ENCODE peak calls at places on chromosomes 6 and 20, in ten cellular contexts. E is mesothelial cell of epicardium, V is fibroblast of lung, C is MM.1S, G is Peyer's patch, F is AG09309, D is cardiac fibroblast, O is BE2C, Y is colonic mucosa, L is nephron progenitor cell. H is an unnamed sample.

GRCh38 chr20:58880994-58881752 is 28.7 kb downstream of the GNAS start:
- DNase-seq in E (no peak), V (no peak), C (no peak), G (no peak), F (no peak), D (no peak), O (no peak), Y (no peak), L (no peak), H (no peak)

GRCh38 chr6:16626650-16627049 is 134.6 kb downstream of the ATXN1 start:
- DNase-seq in E (no peak), V (no peak), C (no peak), G (no peak), F (no peak), D (no peak), O (no peak), Y (no peak), L (no peak), H (no peak)

GRCh38 chr20:44010162-44010704 is 95.6 kb downstream of the TOX2 start:
- DNase-seq in E (no peak), V (no peak), C (no peak), G (no peak), F (no peak), D (no peak), O (peak; percentile 22), Y (no peak), L (no peak), H (no peak)

GRCh38 chr6:3584611-3585010 is 127.8 kb upstream of the SLC22A23 start:
- DNase-seq in E (no peak), V (no peak), C (no peak), G (no peak), F (peak; percentile 35), D (peak; percentile 11), O (no peak), Y (no peak), L (no peak), H (no peak)

GRCh38 chr6:113859349-113860164 is 2.4 kb downstream of the MARCKS start:
- DNase-seq in E (peak; percentile 56), V (peak; percentile 55), C (no peak), G (peak; percentile 62), F (no peak), D (peak; percentile 65), O (peak; percentile 50), Y (peak; percentile 38), L (no peak), H (peak; percentile 45)

GRCh38 chr20:57793421-57793820 is 83.6 kb upstream of the PMEPA1 start:
- DNase-seq in E (no peak), V (no peak), C (no peak), G (no peak), F (no peak), D (no peak), O (no peak), Y (no peak), L (no peak), H (no peak)

GRCh38 chr20:17606001-17606400 is 36.1 kb downstream of the DSTN start:
- DNase-seq in E (no peak), V (no peak), C (no peak), G (no peak), F (no peak), D (no peak), O (no peak), Y (no peak), L (no peak), H (no peak)

GRCh38 chr6:134358320-134358719 is 40.4 kb upstream of the SGK1 start:
- DNase-seq in E (no peak), V (peak; percentile 74), C (no peak), G (no peak), F (peak; percentile 74), D (peak; percentile 99), O (no peak), Y (no peak), L (no peak), H (no peak)

DNA sequence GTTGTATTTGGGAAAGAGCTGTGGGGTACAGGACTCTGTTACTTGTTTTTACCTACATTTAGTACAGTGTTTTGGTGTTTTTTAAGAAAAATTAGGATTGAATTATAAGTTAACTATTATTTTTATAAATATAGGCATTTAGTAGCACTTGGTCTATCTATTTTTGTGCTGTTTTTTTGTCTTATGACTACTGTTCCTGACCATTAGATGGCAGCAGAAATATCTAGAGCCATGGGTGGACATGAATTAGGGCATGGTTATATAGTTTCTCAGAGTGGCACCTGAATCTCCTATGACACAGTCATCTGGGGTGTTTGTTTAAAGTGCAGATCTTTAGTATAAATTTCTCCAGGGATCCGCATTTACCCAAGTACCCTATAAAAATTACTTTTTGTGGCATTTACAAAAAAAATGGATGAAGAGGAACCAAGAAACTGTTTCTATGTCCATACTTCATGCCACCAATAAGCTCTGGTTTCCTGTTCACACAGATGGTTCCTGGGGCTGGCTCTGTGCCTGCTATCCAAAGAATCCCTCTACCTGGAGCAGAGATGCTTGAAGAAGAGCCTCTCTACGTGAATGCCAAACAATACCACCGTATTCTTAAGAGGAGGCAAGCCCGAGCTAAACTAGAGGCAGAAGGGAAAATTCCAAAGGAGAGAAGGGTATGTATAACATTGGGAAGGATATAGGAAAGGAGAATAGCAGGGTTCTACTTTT is 19.8 kb downstream of the NFYA start:
- DNase-seq in E (no peak), V (peak; percentile 43), C (peak; percentile 31), G (no peak), F (no peak), D (peak; percentile 56), O (no peak), Y (no peak), L (no peak), H (no peak)
- TF ChIP-seq CTCF in E (peak; percentile 20), V (peak; percentile 45), C (peak; percentile 33), G (no peak), F (peak; percentile 46), D (peak; percentile 47), O (peak; percentile 49), Y (no peak), L (no peak), H (no peak)

DNA sequence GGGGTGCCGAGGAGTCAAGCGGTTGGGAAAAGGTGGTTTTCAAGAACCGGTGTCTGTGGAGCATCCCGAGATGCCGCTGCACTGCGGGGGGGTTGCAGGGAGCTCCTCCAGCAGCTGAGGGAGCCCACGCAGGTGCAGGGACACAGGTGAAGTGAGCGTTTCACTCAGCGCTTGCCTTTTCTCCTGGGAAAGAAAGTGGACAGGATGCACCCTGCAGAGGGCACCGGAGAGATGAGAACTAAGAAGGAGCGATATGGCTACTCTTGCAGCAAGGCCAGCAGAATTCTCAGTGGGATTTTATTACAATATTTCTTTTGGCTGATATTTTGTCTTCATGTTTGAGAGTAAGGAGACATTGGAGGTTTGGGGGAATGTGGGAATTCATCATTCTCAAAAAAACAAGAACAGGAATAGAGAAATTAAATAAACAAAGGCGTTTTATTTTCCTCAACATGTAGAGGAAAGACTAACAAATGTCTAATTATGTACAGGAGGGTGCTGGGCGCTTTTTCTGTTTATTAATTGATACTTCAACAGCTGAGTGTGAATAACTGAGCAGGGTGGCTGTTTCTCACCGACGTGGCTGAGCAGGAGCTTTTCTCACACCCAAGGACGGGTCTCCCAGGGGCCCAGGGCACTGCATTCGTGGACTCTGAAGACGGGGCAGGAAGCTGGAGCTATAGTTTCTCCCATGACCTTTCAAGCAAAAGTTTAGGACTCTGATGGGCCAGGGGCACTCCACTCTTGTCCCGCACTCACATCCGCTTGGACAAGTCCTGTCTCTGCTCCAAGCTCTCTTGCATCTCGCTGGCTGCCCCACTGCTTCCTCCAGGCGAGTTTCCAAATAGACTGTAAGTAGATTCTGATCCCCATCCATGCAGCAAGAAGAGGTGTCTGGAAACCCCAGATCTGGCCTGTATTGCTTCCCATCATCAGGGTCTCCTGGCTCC is 176.1 kb downstream of the SMOC2 start:
- DNase-seq in E (no peak), V (no peak), C (no peak), G (no peak), F (no peak), D (peak; percentile 2), O (no peak), Y (no peak), L (no peak), H (no peak)
- TF ChIP-seq CTCF in E (no peak), V (no peak), C (no peak), G (no peak), F (no peak), D (no peak), O (no peak), Y (peak; percentile 20), L (no peak), H (no peak)

GRCh38 chr6:7087491-7087979 is 20.2 kb upstream of the RREB1 start:
- DNase-seq in E (no peak), V (no peak), C (peak; percentile 29), G (peak; percentile 84), F (no peak), D (no peak), O (no peak), Y (peak; percentile 78), L (no peak), H (no peak)

GRCh38 chr6:7085911-7086310 is 21.9 kb upstream of the RREB1 start:
- DNase-seq in E (no peak), V (peak; percentile 9), C (peak; percentile 71), G (peak; percentile 64), F (no peak), D (peak; percentile 7), O (peak; percentile 86), Y (peak; percentile 41), L (no peak), H (no peak)

GRCh38 chr6:7088076-7088742 is 19.6 kb upstream of the RREB1 start:
- DNase-seq in E (no peak), V (no peak), C (no peak), G (no peak), F (no peak), D (no peak), O (no peak), Y (peak; percentile 59), L (no peak), H (no peak)

GRCh38 chr6:7086488-7086887 is 21.3 kb upstream of the RREB1 start:
- DNase-seq in E (no peak), V (peak; percentile 32), C (peak; percentile 68), G (peak; percentile 77), F (no peak), D (peak; percentile 30), O (no peak), Y (peak; percentile 32), L (no peak), H (peak; percentile 35)

DNA sequence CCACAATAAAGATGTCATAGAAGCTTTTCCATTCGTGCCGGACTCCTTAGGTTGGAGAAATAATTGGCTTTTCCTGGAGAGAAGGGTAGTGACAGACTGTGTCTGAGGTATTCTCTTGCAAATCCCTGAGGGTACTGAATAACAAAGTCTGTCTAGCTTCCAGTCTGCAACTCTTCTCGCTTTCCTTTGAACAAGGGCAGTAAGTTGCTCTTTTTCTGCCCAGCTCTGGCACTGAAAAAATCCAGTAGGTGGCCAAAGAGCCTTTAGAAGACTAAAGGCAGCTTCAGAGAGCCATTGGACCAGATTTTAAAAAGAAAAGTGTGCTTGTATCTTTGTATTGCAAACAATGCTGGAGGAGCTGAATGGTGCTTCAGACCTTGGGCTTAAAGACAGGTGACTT is 20.7 kb upstream of the RREB1 start:
- DNase-seq in E (no peak), V (peak; percentile 36), C (peak; percentile 51), G (no peak), F (no peak), D (peak; percentile 42), O (no peak), Y (no peak), L (no peak), H (no peak)
- TF ChIP-seq CTCF in E (no peak), V (peak; percentile 30), C (peak; percentile 42), G (no peak), F (peak; percentile 41), D (peak; percentile 30), O (no peak), Y (no peak), L (no peak), H (no peak)

GRCh38 chr20:36060676-36061075 is 92.3 kb downstream of the CNBD2 start:
- DNase-seq in E (no peak), V (no peak), C (no peak), G (no peak), F (no peak), D (no peak), O (no peak), Y (no peak), L (no peak), H (no peak)

GRCh38 chr20:36052117-36052513 is 83.7 kb downstream of the CNBD2 start:
- DNase-seq in E (no peak), V (no peak), C (no peak), G (no peak), F (no peak), D (no peak), O (no peak), Y (no peak), L (no peak), H (no peak)

GRCh38 chr20:36050436-36051317 is 82.3 kb downstream of the CNBD2 start:
- DNase-seq in E (peak; percentile 87), V (peak; percentile 87), C (peak; percentile 91), G (peak; percentile 97), F (peak; percentile 38), D (peak; percentile 90), O (peak; percentile 94), Y (peak; percentile 96), L (peak; percentile 87), H (peak; percentile 80)

GRCh38 chr20:36051318-36052116 is 83.1 kb downstream of the CNBD2 start:
- DNase-seq in E (no peak), V (no peak), C (no peak), G (no peak), F (no peak), D (no peak), O (no peak), Y (no peak), L (no peak), H (no peak)

GRCh38 chr20:36055145-36055544 is 86.8 kb downstream of the CNBD2 start:
- DNase-seq in E (no peak), V (no peak), C (no peak), G (no peak), F (no peak), D (no peak), O (no peak), Y (no peak), L (no peak), H (no peak)
- TF ChIP-seq CTCF in E (no peak), V (no peak), C (no peak), G (no peak), F (no peak), D (no peak), O (no peak), Y (no peak), L (no peak), H (no peak)